ENCODE peak calls at places on chromosome 13, in five cellular contexts. P is heart left ventricle, S is T follicular helper cell, V is lower lobe of right lung, A is right atrium auricular region. Y is an unnamed sample.

GRCh38 chr13:29165840-29166239 is 345.7 kb downstream of the MTUS2 start:
- DNase-seq in P (no peak), S (no peak), V (no peak), A (no peak), Y (no peak)

GRCh38 chr13:28707629-28708427 is 10.9 kb downstream of the SLC46A3 start:
- DNase-seq in P (no peak), S (no peak), V (no peak), A (no peak), Y (peak; percentile 55)

GRCh38 chr13:105050696-105051095 is 1484.8 kb downstream of the EFNB2 start:
- DNase-seq in P (no peak), S (no peak), V (no peak), A (no peak), Y (no peak)

GRCh38 chr13:25836709-25837316 is 215.0 kb downstream of the SHISA2 start:
- DNase-seq in P (no peak), S (no peak), V (no peak), A (no peak), Y (no peak)

GRCh38 chr13:113109151-113110047 is 3.8 kb downstream of the F7 start:
- DNase-seq in P (no peak), S (no peak), V (peak; percentile 41), A (no peak), Y (no peak)

GRCh38 chr13:45073809-45074208 is 46.5 kb upstream of the GTF2F2 start:
- DNase-seq in P (no peak), S (no peak), V (no peak), A (no peak), Y (no peak)

GRCh38 chr13:110065780-110066179 is 241.2 kb downstream of the COL4A1 start:
- DNase-seq in P (no peak), S (no peak), V (no peak), A (no peak), Y (no peak)

GRCh38 chr13:65540064-65540635 is 1690.0 kb downstream of the PCDH9 start:
- DNase-seq in P (no peak), S (no peak), V (no peak), A (no peak), Y (no peak)

GRCh38 chr13:105474983-105475382 is 1060.5 kb downstream of the EFNB2 start:
- DNase-seq in P (no peak), S (no peak), V (no peak), A (no peak), Y (no peak)

GRCh38 chr13:94020833-94021232 is 458.6 kb downstream of the DCT start:
- DNase-seq in P (no peak), S (no peak), V (no peak), A (no peak), Y (no peak)

GRCh38 chr13:85586422-85586831 is 212.8 kb downstream of the SLITRK6 start:
- DNase-seq in P (no peak), S (no peak), V (no peak), A (no peak), Y (no peak)

GRCh38 chr13:100314132-100314910 is 225.4 kb downstream of the PCCA start:
- DNase-seq in P (no peak), S (no peak), V (no peak), A (no peak), Y (no peak)

GRCh38 chr13:24700539-24700938 is 20.3 kb downstream of the ATP12A start:
- DNase-seq in P (no peak), S (no peak), V (no peak), A (no peak), Y (no peak)

GRCh38 chr13:113137656-113138292 is 15.2 kb downstream of the F10 start:
- DNase-seq in P (no peak), S (no peak), V (no peak), A (no peak), Y (no peak)

GRCh38 chr13:112248406-112248760 is 127.8 kb upstream of the SPACA7 start:
- DNase-seq in P (no peak), S (no peak), V (no peak), A (peak; percentile 43), Y (no peak)

GRCh38 chr13:97226013-97226412 is 3.9 kb downstream of the MBNL2 start:
- DNase-seq in P (no peak), S (no peak), V (no peak), A (no peak), Y (peak; percentile 55)

GRCh38 chr13:23671902-23672301 is 101.7 kb downstream of the TNFRSF19 start:
- DNase-seq in P (no peak), S (no peak), V (no peak), A (no peak), Y (no peak)

GRCh38 chr13:51380269-51380668 is 40.8 kb downstream of the SERPINE3 start:
- DNase-seq in P (no peak), S (no peak), V (no peak), A (no peak), Y (no peak)

GRCh38 chr13:41919031-41919740 is 41.7 kb downstream of the VWA8 start:
- DNase-seq in P (no peak), S (no peak), V (no peak), A (no peak), Y (no peak)

GRCh38 chr13:98575009-98575866 is 1.7 kb downstream of the STK24 start:
- DNase-seq in P (no peak), S (no peak), V (no peak), A (no peak), Y (peak; percentile 25)

GRCh38 chr13:44573790-44574465 is 2.2 kb downstream of the TSC22D1 start:
- DNase-seq in P (no peak), S (no peak), V (no peak), A (no peak), Y (no peak)

GRCh38 chr13:109389456-109389855 is 396.9 kb downstream of the IRS2 start:
- DNase-seq in P (no peak), S (no peak), V (no peak), A (peak; percentile 30), Y (no peak)

GRCh38 chr13:98641075-98641474 is 64.2 kb upstream of the STK24 start:
- DNase-seq in P (no peak), S (no peak), V (no peak), A (no peak), Y (no peak)

GRCh38 chr13:33072282-33072681 is 56.1 kb downstream of the KL start:
- DNase-seq in P (no peak), S (no peak), V (no peak), A (no peak), Y (no peak)

Y was measured in MM.1S.